ENCODE peak calls at places on chromosomes 16 and 17, in seven cellular contexts. J, I, C, V, U, O and Y are unnamed samples. For H3K27me3 and H3K4me1, the result is how much of the 10 kb centered on the place peaks cover.

GRCh38 chr16:90008708-90009145 is 10.5 kb downstream of the DBNDD1 start:
- DNase-seq in U (no peak), C (peak), O (no peak), V (no peak), I (no peak), J (peak), Y (no peak)

GRCh38 chr17:57927048-57927723 is 28.0 kb downstream of the CUEDC1 start:
- DNase-seq in O (no peak), J (no peak), V (no peak), U (no peak), C (no peak), I (no peak), Y (peak)

GRCh38 chr17:43779145-43780125 is 658 bp upstream of the DUSP3 start:
- DNase-seq in V (no peak), C (no peak), U (peak), I (peak), O (peak), J (peak), Y (no peak)

GRCh38 chr17:62735027-62735651 is 73.0 kb downstream of the MARCHF10 start:
- DNase-seq in V (no peak), U (no peak), C (no peak), J (no peak), O (no peak), I (peak), Y (no peak)

GRCh38 chr16:50741225-50741807 is 570 bp upstream of the CYLD start:
- DNase-seq in J (no peak), V (no peak), I (no peak), U (no peak), C (no peak), O (no peak), Y (no peak)

GRCh38 chr17:9644910-9645751 is at the start of gene USP43:
- DNase-seq in C (peak), I (peak), O (peak), V (peak), J (no peak), U (peak), Y (peak)

GRCh38 chr17:72467841-72468653 is 347.2 kb downstream of the SOX9 start:
- DNase-seq in C (no peak), U (no peak), V (no peak), J (no peak), I (peak), O (no peak), Y (peak)

GRCh38 chr17:9409430-9409829 is 166.2 kb downstream of the STX8 start:
- DNase-seq in O (no peak), V (no peak), C (no peak), J (no peak), I (no peak), U (no peak), Y (no peak)

GRCh38 chr17:17057057-17057551 is 14.8 kb downstream of the MPRIP start:
- DNase-seq in C (peak), I (peak), O (no peak), J (no peak), U (no peak), V (no peak), Y (peak)

GRCh38 chr17:71970312-71970711 is 150.5 kb upstream of the SOX9 start:
- DNase-seq in O (no peak), V (no peak), J (no peak), C (no peak), I (no peak), U (no peak), Y (no peak)

GRCh38 chr17:50153650-50154575 is 3.4 kb upstream of the PPP1R9B start:
- DNase-seq in J (no peak), V (peak), U (no peak), I (no peak), C (no peak), O (no peak), Y (peak)

GRCh38 chr17:50779747-50780363 is 12.5 kb upstream of the ANKRD40CL start:
- DNase-seq in C (peak), U (no peak), V (peak), I (no peak), J (no peak), O (no peak), Y (no peak)

GRCh38 chr16:19555938-19556778 is 655 bp downstream of the VPS35L start:
- DNase-seq in J (no peak), I (peak), C (no peak), O (peak), U (no peak), V (no peak), Y (no peak)

GRCh38 chr17:48676963-48677558 is 45.3 kb downstream of the PRAC1 start:
- DNase-seq in J (no peak), U (no peak), O (no peak), I (peak), V (no peak), C (no peak), Y (no peak)

GRCh38 chr17:75703591-75703990 is 17.7 kb upstream of the ITGB4 start:
- DNase-seq in U (no peak), C (no peak), I (no peak), J (no peak), V (no peak), O (no peak), Y (no peak)

GRCh38 chr17:72825218-72825617 is 267.3 kb downstream of the SLC39A11 start:
- DNase-seq in J (no peak), O (no peak), V (no peak), U (no peak), C (no peak), I (no peak), Y (no peak)

GRCh38 chr17:17535957-17536356 is 39.8 kb upstream of the RASD1 start:
- DNase-seq in J (no peak), V (peak), C (no peak), I (no peak), U (no peak), O (no peak), Y (peak)

GRCh38 chr17:61338000-61338864 is 61.4 kb upstream of the TBX2 start:
- DNase-seq in O (peak), I (no peak), U (peak), C (no peak), J (no peak), V (no peak), Y (no peak)

GRCh38 chr16:51009359-51009758 is 141.7 kb downstream of the SALL1 start:
- DNase-seq in J (no peak), V (peak), O (no peak), C (no peak), I (no peak), U (no peak), Y (no peak)

GRCh38 chr17:49514374-49514738 is 19.3 kb downstream of the NGFR start:
- DNase-seq in O (no peak), J (no peak), I (peak), C (no peak), V (no peak), U (peak), Y (no peak)

GRCh38 chr16:48081656-48082055 is 74.1 kb downstream of the ABCC12 start:
- DNase-seq in V (no peak), J (no peak), C (no peak), O (no peak), U (no peak), I (no peak), Y (no peak)

GRCh38 chr16:84459941-84460405 is 44.5 kb downstream of the MEAK7 start:
- DNase-seq in V (no peak), J (no peak), I (no peak), C (peak), U (no peak), O (no peak), Y (no peak)

GRCh38 chr17:27597783-27598320 is 33.1 kb upstream of the LGALS9 start:
- DNase-seq in O (no peak), C (no peak), I (no peak), J (no peak), U (no peak), V (no peak), Y (no peak)

GRCh38 chr16:77298638-77299360 is 99.6 kb downstream of the SYCE1L start:
- DNase-seq in I (no peak), O (no peak), C (no peak), U (no peak), J (no peak), V (no peak), Y (no peak)

GRCh38 chr17:53736516-53737274 is 86.0 kb upstream of the KIF2B start:
- DNase-seq in C (no peak), U (no peak), V (no peak), I (no peak), O (no peak), J (no peak), Y (no peak)

GRCh38 chr17:333626-334396 is 18.8 kb downstream of the RPH3AL start:
- DNase-seq in C (no peak), J (peak), O (no peak), V (peak), U (no peak), I (peak), Y (peak)

GRCh38 chr17:77394540-77395295 is 253.9 kb downstream of the SEC14L1 start:
- DNase-seq in J (no peak), I (no peak), C (no peak), U (peak), V (no peak), O (peak), Y (peak)

GRCh38 chr17:76082326-76083251 is 3.6 kb downstream of the ZACN start:
- DNase-seq in C (no peak), O (no peak), V (no peak), J (no peak), U (no peak), I (peak), Y (no peak)

GRCh38 chr17:13209091-13209490 is 191.3 kb upstream of the ELAC2 start:
- DNase-seq in V (no peak), I (no peak), U (no peak), C (no peak), J (no peak), O (no peak), Y (no peak)

GRCh38 chr17:29124135-29124930 is 55.9 kb downstream of the MYO18A start:
- DNase-seq in C (peak), V (peak), U (peak), I (peak), J (no peak), O (no peak), Y (peak)

GRCh38 chr16:27721548-27722265 is 171.8 kb downstream of the KATNIP start:
- DNase-seq in C (no peak), O (no peak), V (no peak), I (no peak), U (peak), J (no peak), Y (peak)

GRCh38 chr17:44220211-44221071 is 966 bp upstream of the UBTF start:
- DNase-seq in U (no peak), C (peak), J (peak), O (no peak), V (peak), I (peak), Y (peak)

GRCh38 chr16:2966803-2967184 is 2.4 kb upstream of the PAQR4 start:
- DNase-seq in C (no peak), U (no peak), O (no peak), I (no peak), J (no peak), V (peak), Y (peak)

GRCh38 chr16:55662641-55663040 is 6.9 kb downstream of the SLC6A2 start:
- DNase-seq in J (no peak), C (no peak), I (no peak), O (no peak), V (no peak), U (no peak), Y (no peak)

GRCh38 chr16:55660776-55661175 is 5.0 kb downstream of the SLC6A2 start:
- DNase-seq in O (no peak), I (no peak), C (no peak), V (no peak), J (no peak), U (no peak), Y (no peak)

GRCh38 chr16:55661842-55662479 is 6.2 kb downstream of the SLC6A2 start:
- DNase-seq in J (no peak), V (no peak), C (no peak), O (no peak), U (no peak), I (no peak), Y (no peak)

GRCh38 chr16:55657616-55658015 is 1.8 kb downstream of the SLC6A2 start:
- DNase-seq in I (no peak), U (no peak), J (no peak), O (no peak), C (no peak), V (no peak), Y (no peak)

GRCh38 chr16:55660026-55660425 is 4.2 kb downstream of the SLC6A2 start:
- DNase-seq in I (no peak), V (no peak), U (no peak), J (no peak), C (no peak), O (no peak), Y (no peak)
- H3K27me3 ChIP-seq in I (under half), V (under half), U (under half), J (under half), C (under half), O (under half), Y (under half)

DNA sequence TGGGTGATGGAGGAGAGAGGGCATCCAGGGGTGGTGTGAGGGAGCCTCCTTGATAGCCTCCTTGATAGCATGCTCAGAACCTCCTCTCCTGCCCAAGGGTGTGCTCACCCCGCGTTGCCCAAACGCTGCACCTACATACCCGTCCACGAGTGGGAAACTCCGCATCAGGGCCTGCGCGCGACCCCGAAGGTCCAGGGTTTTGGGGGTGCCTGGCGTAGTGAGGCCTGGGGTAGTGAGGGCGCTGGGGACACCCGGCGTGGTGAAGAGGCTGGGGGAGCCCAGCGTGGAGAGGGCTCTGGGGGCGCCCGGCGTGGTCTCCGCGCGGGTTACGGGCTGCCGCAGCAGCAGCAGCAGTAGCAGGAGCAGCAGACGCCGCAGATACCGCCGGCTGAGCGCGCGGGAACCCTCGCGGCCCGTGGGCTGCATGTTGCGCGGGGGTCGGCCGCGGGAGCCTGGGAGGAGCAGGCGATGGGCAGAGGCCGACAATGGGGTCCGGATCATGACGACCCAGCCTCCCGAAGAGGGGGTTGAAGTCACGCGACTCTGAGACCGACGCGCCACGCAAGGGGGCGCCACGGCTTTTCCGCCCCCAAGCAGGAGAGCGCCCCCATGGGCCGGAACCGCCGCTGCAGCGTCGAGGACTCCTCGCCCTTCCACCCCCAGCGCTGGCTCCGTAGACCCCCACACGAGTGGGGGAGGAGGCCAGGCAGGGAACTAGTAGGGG is at the start of gene DPEP3:
- DNase-seq in I (peak), C (no peak), J (no peak), U (no peak), V (no peak), O (no peak), Y (no peak)
- TF ChIP-seq CTCF in I (peak), C (no peak), J (no peak), U (no peak), V (no peak), O (peak), Y (no peak)

GRCh38 chr16:8853150-8853549 is 15.7 kb downstream of the CARHSP1 start:
- DNase-seq in U (no peak), C (no peak), V (no peak), O (no peak), I (no peak), J (no peak), Y (no peak)

GRCh38 chr16:8851761-8852403 is 16.9 kb downstream of the CARHSP1 start:
- DNase-seq in O (no peak), J (no peak), I (no peak), U (no peak), V (no peak), C (no peak), Y (no peak)

GRCh38 chr16:8853611-8854010 is 15.2 kb downstream of the CARHSP1 start:
- DNase-seq in J (no peak), V (no peak), I (no peak), C (no peak), O (no peak), U (no peak), Y (no peak)

GRCh38 chr16:8854298-8854948 is 14.4 kb downstream of the CARHSP1 start:
- DNase-seq in V (no peak), C (no peak), J (no peak), O (no peak), I (no peak), U (no peak), Y (no peak)

GRCh38 chr16:8852534-8852933 is 16.3 kb downstream of the CARHSP1 start:
- DNase-seq in V (no peak), I (no peak), J (no peak), O (no peak), U (no peak), C (no peak), Y (no peak)
- H3K4me1 ChIP-seq in V (under half), I (under half), J (under half), O (under half), U (under half), C (under half), Y (under half)

GRCh38 chr16:4749700-4750257 is 15.4 kb downstream of the DNAAF8 start:
- DNase-seq in C (no peak), I (no peak), V (no peak), J (no peak), O (no peak), U (no peak), Y (no peak)

GRCh38 chr16:4746991-4747574 is 12.7 kb downstream of the DNAAF8 start:
- DNase-seq in U (no peak), C (no peak), J (no peak), V (no peak), O (no peak), I (no peak), Y (no peak)

GRCh38 chr16:4750896-4751295 is 16.1 kb downstream of the ZNF500 start:
- DNase-seq in O (no peak), I (no peak), U (no peak), J (no peak), C (no peak), V (no peak), Y (no peak)

GRCh38 chr16:4747906-4748681 is 13.8 kb downstream of the DNAAF8 start:
- DNase-seq in J (no peak), I (no peak), U (no peak), C (no peak), V (no peak), O (no peak), Y (no peak)

GRCh38 chr16:4748682-4749411 is 14.5 kb downstream of the DNAAF8 start:
- DNase-seq in O (no peak), V (no peak), I (no peak), C (no peak), U (no peak), J (no peak), Y (no peak)
- H3K27me3 ChIP-seq in O (under half), V (under half), I (under half), C (under half), U (under half), J (under half), Y (under half)